ENCODE peak calls at places on chromosomes 1 and 21, in ten cellular contexts. One of them, this sample, is unnamed.

GRCh38 chr1:53090227-53091147 is 28.5 kb downstream of the PODN start:
- DNase-seq in fibroblast of lung: no peak
- DNase-seq in A549: no peak
- DNase-seq in upper lobe of right lung: peak
- DNase-seq in astrocyte: no peak
- DNase-seq in colonic mucosa: peak
- DNase-seq in GM23338: no peak
- DNase-seq in lower lobe of right lung: peak
- DNase-seq in OCI-LY7: no peak
- DNase-seq in right cardiac atrium: peak
- DNase-seq in this sample: no peak

GRCh38 chr1:33758698-33759097 is 105.2 kb upstream of the HMGB4 start:
- DNase-seq in fibroblast of lung: no peak
- DNase-seq in A549: no peak
- DNase-seq in upper lobe of right lung: no peak
- DNase-seq in astrocyte: peak
- DNase-seq in colonic mucosa: peak
- DNase-seq in GM23338: no peak
- DNase-seq in lower lobe of right lung: no peak
- DNase-seq in OCI-LY7: no peak
- DNase-seq in right cardiac atrium: peak
- DNase-seq in this sample: no peak

GRCh38 chr1:2235300-2235998 is 7.3 kb downstream of the SKI start:
- DNase-seq in fibroblast of lung: no peak
- DNase-seq in A549: no peak
- DNase-seq in upper lobe of right lung: peak
- DNase-seq in astrocyte: no peak
- DNase-seq in colonic mucosa: no peak
- DNase-seq in GM23338: no peak
- DNase-seq in lower lobe of right lung: no peak
- DNase-seq in OCI-LY7: no peak
- DNase-seq in right cardiac atrium: no peak
- DNase-seq in this sample: no peak

GRCh38 chr1:9506901-9507300 is 32.4 kb upstream of the SLC25A33 start:
- DNase-seq in fibroblast of lung: no peak
- DNase-seq in A549: no peak
- DNase-seq in upper lobe of right lung: no peak
- DNase-seq in astrocyte: no peak
- DNase-seq in colonic mucosa: no peak
- DNase-seq in GM23338: no peak
- DNase-seq in lower lobe of right lung: no peak
- DNase-seq in OCI-LY7: no peak
- DNase-seq in right cardiac atrium: no peak
- DNase-seq in this sample: no peak

GRCh38 chr1:61215676-61216289 is 133.4 kb downstream of the NFIA start:
- DNase-seq in fibroblast of lung: no peak
- DNase-seq in A549: no peak
- DNase-seq in upper lobe of right lung: no peak
- DNase-seq in astrocyte: no peak
- DNase-seq in colonic mucosa: no peak
- DNase-seq in GM23338: no peak
- DNase-seq in lower lobe of right lung: no peak
- DNase-seq in OCI-LY7: no peak
- DNase-seq in right cardiac atrium: no peak
- DNase-seq in this sample: no peak

GRCh38 chr21:46022551-46023107 is 41.1 kb downstream of the COL6A1 start:
- DNase-seq in fibroblast of lung: no peak
- DNase-seq in A549: peak
- DNase-seq in upper lobe of right lung: no peak
- DNase-seq in astrocyte: no peak
- DNase-seq in colonic mucosa: no peak
- DNase-seq in GM23338: no peak
- DNase-seq in lower lobe of right lung: no peak
- DNase-seq in OCI-LY7: no peak
- DNase-seq in right cardiac atrium: peak
- DNase-seq in this sample: no peak

GRCh38 chr21:45326169-45326833 is 38.6 kb upstream of the POFUT2 start:
- DNase-seq in fibroblast of lung: peak
- DNase-seq in A549: no peak
- DNase-seq in upper lobe of right lung: peak
- DNase-seq in astrocyte: no peak
- DNase-seq in colonic mucosa: no peak
- DNase-seq in GM23338: no peak
- DNase-seq in lower lobe of right lung: peak
- DNase-seq in OCI-LY7: no peak
- DNase-seq in right cardiac atrium: peak
- DNase-seq in this sample: no peak

GRCh38 chr1:111540928-111541327 is 37.5 kb upstream of the ADORA3 start:
- DNase-seq in fibroblast of lung: no peak
- DNase-seq in A549: no peak
- DNase-seq in upper lobe of right lung: no peak
- DNase-seq in astrocyte: no peak
- DNase-seq in colonic mucosa: no peak
- DNase-seq in GM23338: no peak
- DNase-seq in lower lobe of right lung: no peak
- DNase-seq in OCI-LY7: no peak
- DNase-seq in right cardiac atrium: no peak
- DNase-seq in this sample: no peak

GRCh38 chr1:217407426-217407825 is 223.5 kb downstream of the GPATCH2 start:
- DNase-seq in fibroblast of lung: peak
- DNase-seq in A549: no peak
- DNase-seq in upper lobe of right lung: no peak
- DNase-seq in astrocyte: no peak
- DNase-seq in colonic mucosa: no peak
- DNase-seq in GM23338: no peak
- DNase-seq in lower lobe of right lung: no peak
- DNase-seq in OCI-LY7: no peak
- DNase-seq in right cardiac atrium: no peak
- DNase-seq in this sample: no peak

GRCh38 chr1:206933333-206933945 is 11.7 kb upstream of the FCMR start:
- DNase-seq in fibroblast of lung: no peak
- DNase-seq in A549: peak
- DNase-seq in upper lobe of right lung: peak
- DNase-seq in astrocyte: no peak
- DNase-seq in colonic mucosa: no peak
- DNase-seq in GM23338: peak
- DNase-seq in lower lobe of right lung: peak
- DNase-seq in OCI-LY7: peak
- DNase-seq in right cardiac atrium: no peak
- DNase-seq in this sample: no peak

GRCh38 chr1:25794325-25794724 is 5.7 kb upstream of the SELENON start:
- DNase-seq in fibroblast of lung: no peak
- DNase-seq in A549: no peak
- DNase-seq in upper lobe of right lung: no peak
- DNase-seq in astrocyte: peak
- DNase-seq in colonic mucosa: no peak
- DNase-seq in GM23338: no peak
- DNase-seq in lower lobe of right lung: no peak
- DNase-seq in OCI-LY7: no peak
- DNase-seq in right cardiac atrium: no peak
- DNase-seq in this sample: no peak

GRCh38 chr21:46048926-46049889 is 48.7 kb upstream of the COL6A2 start:
- DNase-seq in fibroblast of lung: peak
- DNase-seq in A549: no peak
- DNase-seq in upper lobe of right lung: no peak
- DNase-seq in astrocyte: peak
- DNase-seq in colonic mucosa: peak
- DNase-seq in GM23338: peak
- DNase-seq in lower lobe of right lung: peak
- DNase-seq in OCI-LY7: no peak
- DNase-seq in right cardiac atrium: peak
- DNase-seq in this sample: peak

GRCh38 chr1:171984850-171985485 is 143.7 kb downstream of the DNM3 start:
- DNase-seq in fibroblast of lung: peak
- DNase-seq in A549: peak
- DNase-seq in upper lobe of right lung: no peak
- DNase-seq in astrocyte: peak
- DNase-seq in colonic mucosa: no peak
- DNase-seq in GM23338: peak
- DNase-seq in lower lobe of right lung: no peak
- DNase-seq in OCI-LY7: peak
- DNase-seq in right cardiac atrium: no peak
- DNase-seq in this sample: no peak

GRCh38 chr1:97297611-97298010 is 576.0 kb downstream of the PTBP2 start:
- DNase-seq in fibroblast of lung: no peak
- DNase-seq in A549: no peak
- DNase-seq in upper lobe of right lung: no peak
- DNase-seq in astrocyte: no peak
- DNase-seq in colonic mucosa: no peak
- DNase-seq in GM23338: peak
- DNase-seq in lower lobe of right lung: no peak
- DNase-seq in OCI-LY7: no peak
- DNase-seq in right cardiac atrium: no peak
- DNase-seq in this sample: no peak

GRCh38 chr1:4825841-4826450 is 171.5 kb downstream of the AJAP1 start:
- DNase-seq in fibroblast of lung: no peak
- DNase-seq in A549: peak
- DNase-seq in upper lobe of right lung: no peak
- DNase-seq in astrocyte: no peak
- DNase-seq in colonic mucosa: no peak
- DNase-seq in GM23338: no peak
- DNase-seq in lower lobe of right lung: no peak
- DNase-seq in OCI-LY7: peak
- DNase-seq in right cardiac atrium: no peak
- DNase-seq in this sample: peak

GRCh38 chr1:65572701-65573421 is 152.4 kb downstream of the LEPR start:
- DNase-seq in fibroblast of lung: no peak
- DNase-seq in A549: no peak
- DNase-seq in upper lobe of right lung: no peak
- DNase-seq in astrocyte: no peak
- DNase-seq in colonic mucosa: no peak
- DNase-seq in GM23338: no peak
- DNase-seq in lower lobe of right lung: no peak
- DNase-seq in OCI-LY7: no peak
- DNase-seq in right cardiac atrium: no peak
- DNase-seq in this sample: no peak

GRCh38 chr1:156146006-156146748 is 7.2 kb upstream of the SEMA4A start:
- DNase-seq in fibroblast of lung: peak
- DNase-seq in A549: peak
- DNase-seq in upper lobe of right lung: peak
- DNase-seq in astrocyte: peak
- DNase-seq in colonic mucosa: no peak
- DNase-seq in GM23338: peak
- DNase-seq in lower lobe of right lung: peak
- DNase-seq in OCI-LY7: peak
- DNase-seq in right cardiac atrium: peak
- DNase-seq in this sample: peak

DNA sequence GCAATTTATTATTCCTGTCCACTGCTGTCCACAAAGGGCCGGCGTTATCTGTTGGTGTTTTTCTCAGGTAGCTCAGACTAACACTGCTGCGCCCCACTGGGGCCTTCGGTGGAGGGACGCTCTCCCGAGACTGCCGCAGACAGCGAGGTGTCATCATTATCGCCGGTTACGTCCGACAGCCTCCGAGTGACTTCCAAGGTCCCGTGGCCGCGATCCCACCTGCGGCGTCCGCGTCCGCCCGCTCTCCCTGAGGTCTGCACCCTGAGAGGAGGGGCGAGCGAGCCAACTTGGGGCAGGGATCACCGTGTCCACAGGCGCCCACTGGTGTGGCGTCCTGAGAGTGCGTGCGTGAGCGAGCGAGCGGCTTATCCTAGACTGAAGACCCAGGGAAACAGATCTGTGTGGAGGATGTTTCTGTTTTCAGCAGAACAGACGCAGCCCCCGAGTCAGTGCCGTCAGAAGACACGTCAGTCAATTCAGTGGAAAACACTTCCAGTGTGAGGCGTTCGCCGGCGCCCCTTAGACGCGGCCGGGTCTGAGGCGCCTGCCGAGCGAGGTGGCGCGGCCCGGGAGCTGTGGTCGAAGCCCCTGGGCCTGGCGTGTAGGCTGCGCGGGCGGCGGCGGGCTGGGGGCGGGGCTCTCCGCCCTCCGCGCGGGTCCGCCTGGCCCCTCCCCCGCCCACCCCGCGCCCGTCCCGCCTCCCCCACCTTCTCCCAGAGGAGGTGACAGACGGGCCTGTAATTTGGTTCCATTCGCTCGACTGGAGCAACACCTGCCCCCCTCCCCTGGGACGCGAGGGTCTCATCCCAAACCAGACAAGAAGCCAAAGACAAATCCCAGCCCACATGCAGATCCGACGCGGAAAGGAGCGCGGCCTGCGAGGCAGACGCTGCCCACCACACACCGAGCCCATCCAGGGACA is 12.6 kb downstream of the NHLH2 start:
- DNase-seq in fibroblast of lung: peak
- DNase-seq in A549: no peak
- DNase-seq in upper lobe of right lung: peak
- DNase-seq in astrocyte: no peak
- DNase-seq in colonic mucosa: peak
- DNase-seq in GM23338: peak
- DNase-seq in lower lobe of right lung: peak
- DNase-seq in OCI-LY7: no peak
- DNase-seq in right cardiac atrium: peak
- DNase-seq in this sample: peak
- H3K27ac ChIP-seq in fibroblast of lung: no peak
- H3K27ac ChIP-seq in A549: no peak
- H3K27ac ChIP-seq in upper lobe of right lung: no peak
- H3K27ac ChIP-seq in astrocyte: no peak
- H3K27ac ChIP-seq in colonic mucosa: no peak
- H3K27ac ChIP-seq in GM23338: no peak
- H3K27ac ChIP-seq in lower lobe of right lung: no peak
- H3K27ac ChIP-seq in OCI-LY7: no peak
- H3K27ac ChIP-seq in right cardiac atrium: no peak
- H3K27ac ChIP-seq in this sample: no peak

GRCh38 chr1:109812691-109813393 is 49.1 kb upstream of the EPS8L3 start:
- DNase-seq in fibroblast of lung: no peak
- DNase-seq in A549: no peak
- DNase-seq in upper lobe of right lung: no peak
- DNase-seq in astrocyte: no peak
- DNase-seq in colonic mucosa: no peak
- DNase-seq in GM23338: no peak
- DNase-seq in lower lobe of right lung: no peak
- DNase-seq in OCI-LY7: no peak
- DNase-seq in right cardiac atrium: no peak
- DNase-seq in this sample: no peak
- H3K27ac ChIP-seq in fibroblast of lung: no peak
- H3K27ac ChIP-seq in A549: no peak
- H3K27ac ChIP-seq in upper lobe of right lung: no peak
- H3K27ac ChIP-seq in astrocyte: no peak
- H3K27ac ChIP-seq in colonic mucosa: no peak
- H3K27ac ChIP-seq in GM23338: no peak
- H3K27ac ChIP-seq in lower lobe of right lung: no peak
- H3K27ac ChIP-seq in OCI-LY7: no peak
- H3K27ac ChIP-seq in right cardiac atrium: no peak
- H3K27ac ChIP-seq in this sample: no peak

GRCh38 chr21:42059141-42059540 is 12.0 kb upstream of the UMODL1 start:
- DNase-seq in fibroblast of lung: no peak
- DNase-seq in A549: no peak
- DNase-seq in upper lobe of right lung: peak
- DNase-seq in astrocyte: no peak
- DNase-seq in colonic mucosa: no peak
- DNase-seq in GM23338: no peak
- DNase-seq in lower lobe of right lung: no peak
- DNase-seq in OCI-LY7: no peak
- DNase-seq in right cardiac atrium: no peak
- DNase-seq in this sample: no peak
- H3K27ac ChIP-seq in fibroblast of lung: no peak
- H3K27ac ChIP-seq in A549: no peak
- H3K27ac ChIP-seq in upper lobe of right lung: no peak
- H3K27ac ChIP-seq in astrocyte: no peak
- H3K27ac ChIP-seq in colonic mucosa: no peak
- H3K27ac ChIP-seq in GM23338: no peak
- H3K27ac ChIP-seq in lower lobe of right lung: no peak
- H3K27ac ChIP-seq in OCI-LY7: no peak
- H3K27ac ChIP-seq in right cardiac atrium: no peak
- H3K27ac ChIP-seq in this sample: no peak

GRCh38 chr1:230145505-230145899 is 78.5 kb downstream of the GALNT2 start:
- DNase-seq in fibroblast of lung: no peak
- DNase-seq in A549: no peak
- DNase-seq in upper lobe of right lung: no peak
- DNase-seq in astrocyte: no peak
- DNase-seq in colonic mucosa: no peak
- DNase-seq in GM23338: no peak
- DNase-seq in lower lobe of right lung: no peak
- DNase-seq in OCI-LY7: peak
- DNase-seq in right cardiac atrium: no peak
- DNase-seq in this sample: no peak
- H3K27ac ChIP-seq in fibroblast of lung: no peak
- H3K27ac ChIP-seq in A549: no peak
- H3K27ac ChIP-seq in upper lobe of right lung: peak
- H3K27ac ChIP-seq in astrocyte: no peak
- H3K27ac ChIP-seq in colonic mucosa: no peak
- H3K27ac ChIP-seq in GM23338: peak
- H3K27ac ChIP-seq in lower lobe of right lung: peak
- H3K27ac ChIP-seq in OCI-LY7: peak
- H3K27ac ChIP-seq in right cardiac atrium: no peak
- H3K27ac ChIP-seq in this sample: no peak

This sample was measured in brain microvascular endothelial cell.